ENCODE peak calls at places on chromosome 19, in four cellular contexts. D, J, P and N are unnamed samples.

GRCh38 chr19:39115105-39115847 is 10.3 kb upstream of the PAK4 start:
- DNase-seq in D (no peak), J (no peak), P (no peak), N (no peak)

GRCh38 chr19:38699027-38699346 is 45.3 kb downstream of the CAPN12 start:
- DNase-seq in D (no peak), J (no peak), P (no peak), N (peak; percentile 64)

GRCh38 chr19:20339444-20339843 is 172.4 kb downstream of the ZNF486 start:
- DNase-seq in D (no peak), J (no peak), P (no peak), N (no peak)

GRCh38 chr19:55600336-55601028 is 394 bp downstream of the ZNF524 start:
- DNase-seq in D (peak; percentile 42), J (no peak), P (peak; percentile 77), N (no peak)

GRCh38 chr19:21698215-21698614 is 69.2 kb downstream of the ZNF100 start:
- DNase-seq in D (peak; percentile 8), J (no peak), P (no peak), N (no peak)

GRCh38 chr19:15469513-15470297 is 5.4 kb upstream of the RASAL3 start:
- DNase-seq in D (no peak), J (no peak), P (no peak), N (no peak)

GRCh38 chr19:38744298-38744681 is at the start of gene CAPN12:
- DNase-seq in D (no peak), J (no peak), P (no peak), N (no peak)

GRCh38 chr19:46618670-46619231 is 6.1 kb downstream of the PTGIR start:
- DNase-seq in D (peak; percentile 25), J (no peak), P (no peak), N (no peak)

GRCh38 chr19:32404213-32404938 is 1.2 kb upstream of the DPY19L3 start:
- DNase-seq in D (no peak), J (no peak), P (no peak), N (no peak)

GRCh38 chr19:23972161-23972560 is 57.5 kb downstream of the ZNF726 start:
- DNase-seq in D (no peak), J (no peak), P (no peak), N (no peak)

GRCh38 chr19:44575116-44575700 is 38.2 kb upstream of the IGSF23 start:
- DNase-seq in D (no peak), J (no peak), P (no peak), N (no peak)

GRCh38 chr19:4345656-4346383 is 2.5 kb downstream of the MPND start:
- DNase-seq in D (no peak), J (no peak), P (no peak), N (no peak)

GRCh38 chr19:49469828-49470614 is 4.0 kb upstream of the FLT3LG start:
- DNase-seq in D (no peak), J (no peak), P (no peak), N (no peak)

GRCh38 chr19:22286151-22286810 is at the start of gene ZNF729:
- DNase-seq in D (no peak), J (no peak), P (no peak), N (no peak)

GRCh38 chr19:38793186-38793585 is 4.2 kb downstream of the LGALS7B start:
- DNase-seq in D (no peak), J (no peak), P (no peak), N (no peak)

GRCh38 chr19:42253245-42254082 is 1.5 kb downstream of the ERF start:
- DNase-seq in D (no peak), J (no peak), P (peak; percentile 71), N (no peak)

GRCh38 chr19:37928527-37929286 is 21.7 kb downstream of the SIPA1L3 start:
- DNase-seq in D (no peak), J (no peak), P (no peak), N (no peak)

GRCh38 chr19:29263305-29264080 is 50.5 kb upstream of the UQCRFS1 start:
- DNase-seq in D (no peak), J (peak; percentile 27), P (peak; percentile 20), N (no peak)

GRCh38 chr19:19256072-19256969 is 16.8 kb downstream of the TM6SF2 start:
- DNase-seq in D (no peak), J (no peak), P (no peak), N (no peak)

GRCh38 chr19:31784631-31785237 is 435.5 kb upstream of the TSHZ3 start:
- DNase-seq in D (peak; percentile 22), J (peak; percentile 30), P (no peak), N (no peak)

GRCh38 chr19:1860133-1860775 is 3.1 kb downstream of the KLF16 start:
- DNase-seq in D (peak; percentile 63), J (no peak), P (peak; percentile 74), N (no peak)

GRCh38 chr19:9818175-9818733 is 625 bp downstream of the FBXL12 start:
- DNase-seq in D (no peak), J (no peak), P (no peak), N (no peak)

GRCh38 chr19:39139305-39140194 is 14.0 kb downstream of the PAK4 start:
- DNase-seq in D (no peak), J (no peak), P (no peak), N (no peak)

GRCh38 chr19:12331211-12331941 is 2.1 kb downstream of the ZNF563 start:
- DNase-seq in D (no peak), J (no peak), P (no peak), N (no peak)

GRCh38 chr19:5651361-5651760 is 28.5 kb downstream of the SAFB start:
- DNase-seq in D (no peak), J (no peak), P (no peak), N (no peak)

GRCh38 chr19:52171321-52172169 is at the start of gene ZNF836:
- DNase-seq in D (peak; percentile 51), J (peak; percentile 89), P (peak; percentile 92), N (peak; percentile 92)

GRCh38 chr19:42396248-42396541 is 6.1 kb upstream of the CNFN start:
- DNase-seq in D (no peak), J (no peak), P (no peak), N (no peak)

GRCh38 chr19:3324405-3324856 is 42.0 kb upstream of the NFIC start:
- DNase-seq in D (no peak), J (peak; percentile 55), P (no peak), N (peak; percentile 40)

GRCh38 chr19:54418030-54418929 is 3.0 kb downstream of the TTYH1 start:
- DNase-seq in D (peak; percentile 22), J (no peak), P (no peak), N (no peak)

GRCh38 chr19:39671739-39672363 is 16.1 kb downstream of the LGALS16 start:
- DNase-seq in D (peak; percentile 8), J (no peak), P (no peak), N (peak; percentile 65)

GRCh38 chr19:5957132-5957531 is 20.8 kb downstream of the RANBP3 start:
- DNase-seq in D (peak; percentile 57), J (no peak), P (no peak), N (no peak)

GRCh38 chr19:1422360-1422759 is 15.0 kb downstream of the DAZAP1 start:
- DNase-seq in D (no peak), J (no peak), P (no peak), N (no peak)

GRCh38 chr19:46461537-46461936 is 9.8 kb downstream of the PNMA8A start:
- DNase-seq in D (no peak), J (no peak), P (no peak), N (no peak)

GRCh38 chr19:45995715-45996385 is 583 bp downstream of the CCDC61 start:
- DNase-seq in D (peak; percentile 51), J (no peak), P (no peak), N (no peak)

GRCh38 chr19:7618366-7618765 is 11.0 kb downstream of the XAB2 start:
- DNase-seq in D (no peak), J (no peak), P (no peak), N (peak; percentile 61)
- H3K4me1 ChIP-seq in D (no peaks in the 10 kb centered on the region), J (no peaks in the 10 kb centered on the region), P (no peaks in the 10 kb centered on the region), N (peaks cover 4% of the 10 kb centered on the region)

GRCh38 chr19:17055636-17056035 is 19.6 kb downstream of the HAUS8 start:
- DNase-seq in D (no peak), J (no peak), P (no peak), N (no peak)

GRCh38 chr19:17058236-17058635 is 17.0 kb downstream of the HAUS8 start:
- DNase-seq in D (peak; percentile 23), J (no peak), P (no peak), N (no peak)

GRCh38 chr19:17049711-17050280 is 23.2 kb upstream of the CPAMD8 start:
- DNase-seq in D (peak; percentile 63), J (no peak), P (peak; percentile 38), N (peak; percentile 71)

GRCh38 chr19:17052439-17052838 is 22.8 kb downstream of the HAUS8 start:
- DNase-seq in D (peak; percentile 19), J (no peak), P (peak; percentile 35), N (peak; percentile 76)

GRCh38 chr19:17054746-17055145 is 20.5 kb downstream of the HAUS8 start:
- DNase-seq in D (no peak), J (no peak), P (no peak), N (no peak)
- H3K4me3 ChIP-seq in D (no peak overlapping the region), J (no peak overlapping the region), P (no peak overlapping the region), N (no peak overlapping the region)

GRCh38 chr19:8393192-8393870 is 3.2 kb downstream of the RAB11B start:
- DNase-seq in D (no peak), J (no peak), P (no peak), N (no peak)
- H3K4me1 ChIP-seq in D (peaks cover 20% of the 10 kb centered on the region), J (peaks cover 77% of the 10 kb centered on the region), P (no peaks in the 10 kb centered on the region), N (peaks cover 15% of the 10 kb centered on the region)

GRCh38 chr19:57231686-57232085 is 863 bp downstream of the AURKC start:
- DNase-seq in D (no peak), J (no peak), P (no peak), N (no peak)
- H3K4me3 ChIP-seq in D (no peak overlapping the region), J (no peak overlapping the region), P (no peak overlapping the region), N (no peak overlapping the region)

GRCh38 chr19:40800997-40801377 is 2.0 kb downstream of the EGLN2 start:
- DNase-seq in D (no peak), J (no peak), P (no peak), N (no peak)

GRCh38 chr19:40800339-40800996 is 1.5 kb downstream of the EGLN2 start:
- DNase-seq in D (no peak), J (no peak), P (no peak), N (no peak)

GRCh38 chr19:40798997-40799557 is at the start of gene EGLN2:
- DNase-seq in D (no peak), J (no peak), P (no peak), N (no peak)

GRCh38 chr19:40798223-40798996 is 581 bp upstream of the EGLN2 start:
- DNase-seq in D (peak; percentile 99), J (peak; percentile 100), P (peak; percentile 100), N (peak; percentile 100)

GRCh38 chr19:40799558-40800338 is 757 bp downstream of the EGLN2 start:
- DNase-seq in D (no peak), J (no peak), P (no peak), N (no peak)
- H3K4me1 ChIP-seq in D (peaks cover 32% of the 10 kb centered on the region), J (peaks cover 46% of the 10 kb centered on the region), P (peaks cover 5% of the 10 kb centered on the region), N (peaks cover 43% of the 10 kb centered on the region)

GRCh38 chr19:7513809-7514642 is 1.9 kb upstream of the ZNF358 start:
- DNase-seq in D (no peak), J (no peak), P (no peak), N (no peak)

GRCh38 chr19:7515091-7515470 is 822 bp upstream of the ZNF358 start:
- DNase-seq in D (no peak), J (no peak), P (no peak), N (no peak)

GRCh38 chr19:7515471-7516226 is at the start of gene ZNF358:
- DNase-seq in D (peak; percentile 42), J (peak; percentile 43), P (peak; percentile 70), N (peak; percentile 41)

GRCh38 chr19:7516878-7517277 is 975 bp downstream of the ZNF358 start:
- DNase-seq in D (no peak), J (no peak), P (no peak), N (no peak)

GRCh38 chr19:7516281-7516862 is 469 bp downstream of the ZNF358 start:
- DNase-seq in D (no peak), J (no peak), P (no peak), N (no peak)
- H3K4me3 ChIP-seq in D (peak overlapping the region; percentile 71), J (peak overlapping the region; percentile 55), P (peak overlapping the region; percentile 66), N (peak overlapping the region; percentile 75)